ENCODE peak calls at places on chromosomes 3 and 15, in nine cellular contexts. One of them, this sample, is unnamed.

GRCh38 chr15:68552344-68552743 is 26.4 kb upstream of the CORO2B start:
- DNase-seq in HFFc6: no peak
- DNase-seq in brain microvascular endothelial cell: peak
- DNase-seq in pancreas: no peak
- DNase-seq in astrocyte of the spinal cord: no peak
- DNase-seq in lower lobe of right lung: no peak
- DNase-seq in Calu3: no peak
- DNase-seq in right atrium auricular region: peak
- DNase-seq in dorsolateral prefrontal cortex: no peak
- DNase-seq in this sample: no peak

GRCh38 chr3:46763178-46763577 is 45.5 kb upstream of the PRSS50 start:
- DNase-seq in HFFc6: no peak
- DNase-seq in brain microvascular endothelial cell: no peak
- DNase-seq in pancreas: no peak
- DNase-seq in astrocyte of the spinal cord: no peak
- DNase-seq in lower lobe of right lung: no peak
- DNase-seq in Calu3: no peak
- DNase-seq in right atrium auricular region: no peak
- DNase-seq in dorsolateral prefrontal cortex: no peak
- DNase-seq in this sample: no peak

GRCh38 chr3:44412365-44412764 is 65.1 kb downstream of the ZNF445 start:
- DNase-seq in HFFc6: no peak
- DNase-seq in brain microvascular endothelial cell: no peak
- DNase-seq in pancreas: no peak
- DNase-seq in astrocyte of the spinal cord: no peak
- DNase-seq in lower lobe of right lung: no peak
- DNase-seq in Calu3: no peak
- DNase-seq in right atrium auricular region: peak
- DNase-seq in dorsolateral prefrontal cortex: no peak
- DNase-seq in this sample: no peak

GRCh38 chr3:29465836-29466235 is 185.0 kb downstream of the RBMS3 start:
- DNase-seq in HFFc6: peak
- DNase-seq in brain microvascular endothelial cell: peak
- DNase-seq in pancreas: no peak
- DNase-seq in astrocyte of the spinal cord: peak
- DNase-seq in lower lobe of right lung: no peak
- DNase-seq in Calu3: no peak
- DNase-seq in right atrium auricular region: no peak
- DNase-seq in dorsolateral prefrontal cortex: no peak
- DNase-seq in this sample: no peak

GRCh38 chr3:39101022-39101689 is 6.3 kb downstream of the GORASP1 start:
- DNase-seq in HFFc6: peak
- DNase-seq in brain microvascular endothelial cell: no peak
- DNase-seq in pancreas: peak
- DNase-seq in astrocyte of the spinal cord: no peak
- DNase-seq in lower lobe of right lung: no peak
- DNase-seq in Calu3: peak
- DNase-seq in right atrium auricular region: no peak
- DNase-seq in dorsolateral prefrontal cortex: no peak
- DNase-seq in this sample: no peak

GRCh38 chr3:43477600-43477999 is 144.2 kb downstream of the ANO10 start:
- DNase-seq in HFFc6: no peak
- DNase-seq in brain microvascular endothelial cell: no peak
- DNase-seq in pancreas: no peak
- DNase-seq in astrocyte of the spinal cord: no peak
- DNase-seq in lower lobe of right lung: peak
- DNase-seq in Calu3: no peak
- DNase-seq in right atrium auricular region: no peak
- DNase-seq in dorsolateral prefrontal cortex: no peak
- DNase-seq in this sample: no peak

GRCh38 chr3:46297658-46298423 is 55.6 kb downstream of the CCR3 start:
- DNase-seq in HFFc6: no peak
- DNase-seq in brain microvascular endothelial cell: no peak
- DNase-seq in pancreas: no peak
- DNase-seq in astrocyte of the spinal cord: no peak
- DNase-seq in lower lobe of right lung: no peak
- DNase-seq in Calu3: no peak
- DNase-seq in right atrium auricular region: no peak
- DNase-seq in dorsolateral prefrontal cortex: peak
- DNase-seq in this sample: peak

GRCh38 chr3:157274644-157275137 is 114.7 kb upstream of the CCNL1 start:
- DNase-seq in HFFc6: no peak
- DNase-seq in brain microvascular endothelial cell: no peak
- DNase-seq in pancreas: no peak
- DNase-seq in astrocyte of the spinal cord: no peak
- DNase-seq in lower lobe of right lung: no peak
- DNase-seq in Calu3: no peak
- DNase-seq in right atrium auricular region: no peak
- DNase-seq in dorsolateral prefrontal cortex: no peak
- DNase-seq in this sample: no peak

GRCh38 chr3:55091381-55092225 is 163.7 kb upstream of the LRTM1 start:
- DNase-seq in HFFc6: peak
- DNase-seq in brain microvascular endothelial cell: no peak
- DNase-seq in pancreas: no peak
- DNase-seq in astrocyte of the spinal cord: peak
- DNase-seq in lower lobe of right lung: no peak
- DNase-seq in Calu3: no peak
- DNase-seq in right atrium auricular region: no peak
- DNase-seq in dorsolateral prefrontal cortex: no peak
- DNase-seq in this sample: no peak

GRCh38 chr15:101127503-101128076 is 124.3 kb downstream of the CHSY1 start:
- DNase-seq in HFFc6: peak
- DNase-seq in brain microvascular endothelial cell: peak
- DNase-seq in pancreas: peak
- DNase-seq in astrocyte of the spinal cord: peak
- DNase-seq in lower lobe of right lung: peak
- DNase-seq in Calu3: peak
- DNase-seq in right atrium auricular region: peak
- DNase-seq in dorsolateral prefrontal cortex: peak
- DNase-seq in this sample: peak

GRCh38 chr3:77122610-77123009 is 82.7 kb downstream of the ROBO2 start:
- DNase-seq in HFFc6: no peak
- DNase-seq in brain microvascular endothelial cell: no peak
- DNase-seq in pancreas: no peak
- DNase-seq in astrocyte of the spinal cord: no peak
- DNase-seq in lower lobe of right lung: no peak
- DNase-seq in Calu3: no peak
- DNase-seq in right atrium auricular region: no peak
- DNase-seq in dorsolateral prefrontal cortex: no peak
- DNase-seq in this sample: no peak

GRCh38 chr3:49171775-49172500 is 540 bp downstream of the KLHDC8B start:
- DNase-seq in HFFc6: no peak
- DNase-seq in brain microvascular endothelial cell: no peak
- DNase-seq in pancreas: no peak
- DNase-seq in astrocyte of the spinal cord: no peak
- DNase-seq in lower lobe of right lung: no peak
- DNase-seq in Calu3: no peak
- DNase-seq in right atrium auricular region: peak
- DNase-seq in dorsolateral prefrontal cortex: no peak
- DNase-seq in this sample: no peak

GRCh38 chr15:90879730-90880366 is 4.5 kb upstream of the FES start:
- DNase-seq in HFFc6: no peak
- DNase-seq in brain microvascular endothelial cell: no peak
- DNase-seq in pancreas: peak
- DNase-seq in astrocyte of the spinal cord: no peak
- DNase-seq in lower lobe of right lung: no peak
- DNase-seq in Calu3: no peak
- DNase-seq in right atrium auricular region: no peak
- DNase-seq in dorsolateral prefrontal cortex: no peak
- DNase-seq in this sample: no peak

GRCh38 chr3:127064391-127065137 is 81.6 kb downstream of the PLXNA1 start:
- DNase-seq in HFFc6: peak
- DNase-seq in brain microvascular endothelial cell: peak
- DNase-seq in pancreas: peak
- DNase-seq in astrocyte of the spinal cord: peak
- DNase-seq in lower lobe of right lung: peak
- DNase-seq in Calu3: no peak
- DNase-seq in right atrium auricular region: no peak
- DNase-seq in dorsolateral prefrontal cortex: no peak
- DNase-seq in this sample: no peak

GRCh38 chr15:90388462-90389182 is 580 bp downstream of the IQGAP1 start:
- DNase-seq in HFFc6: peak
- DNase-seq in brain microvascular endothelial cell: peak
- DNase-seq in pancreas: peak
- DNase-seq in astrocyte of the spinal cord: peak
- DNase-seq in lower lobe of right lung: peak
- DNase-seq in Calu3: peak
- DNase-seq in right atrium auricular region: peak
- DNase-seq in dorsolateral prefrontal cortex: peak
- DNase-seq in this sample: peak

GRCh38 chr15:53573091-53573490 is 186.4 kb downstream of the WDR72 start:
- DNase-seq in HFFc6: no peak
- DNase-seq in brain microvascular endothelial cell: no peak
- DNase-seq in pancreas: no peak
- DNase-seq in astrocyte of the spinal cord: no peak
- DNase-seq in lower lobe of right lung: no peak
- DNase-seq in Calu3: no peak
- DNase-seq in right atrium auricular region: no peak
- DNase-seq in dorsolateral prefrontal cortex: no peak
- DNase-seq in this sample: no peak

GRCh38 chr15:62828364-62828763 is 214.2 kb upstream of the TPM1 start:
- DNase-seq in HFFc6: no peak
- DNase-seq in brain microvascular endothelial cell: no peak
- DNase-seq in pancreas: no peak
- DNase-seq in astrocyte of the spinal cord: no peak
- DNase-seq in lower lobe of right lung: no peak
- DNase-seq in Calu3: no peak
- DNase-seq in right atrium auricular region: no peak
- DNase-seq in dorsolateral prefrontal cortex: no peak
- DNase-seq in this sample: no peak

GRCh38 chr15:73982251-73982962 is 9.7 kb downstream of the STOML1 start:
- DNase-seq in HFFc6: peak
- DNase-seq in brain microvascular endothelial cell: peak
- DNase-seq in pancreas: no peak
- DNase-seq in astrocyte of the spinal cord: peak
- DNase-seq in lower lobe of right lung: peak
- DNase-seq in Calu3: peak
- DNase-seq in right atrium auricular region: peak
- DNase-seq in dorsolateral prefrontal cortex: no peak
- DNase-seq in this sample: no peak

GRCh38 chr3:140391041-140391440 is 286.8 kb upstream of the TRIM42 start:
- DNase-seq in HFFc6: no peak
- DNase-seq in brain microvascular endothelial cell: no peak
- DNase-seq in pancreas: no peak
- DNase-seq in astrocyte of the spinal cord: no peak
- DNase-seq in lower lobe of right lung: no peak
- DNase-seq in Calu3: no peak
- DNase-seq in right atrium auricular region: no peak
- DNase-seq in dorsolateral prefrontal cortex: no peak
- DNase-seq in this sample: no peak

DNA sequence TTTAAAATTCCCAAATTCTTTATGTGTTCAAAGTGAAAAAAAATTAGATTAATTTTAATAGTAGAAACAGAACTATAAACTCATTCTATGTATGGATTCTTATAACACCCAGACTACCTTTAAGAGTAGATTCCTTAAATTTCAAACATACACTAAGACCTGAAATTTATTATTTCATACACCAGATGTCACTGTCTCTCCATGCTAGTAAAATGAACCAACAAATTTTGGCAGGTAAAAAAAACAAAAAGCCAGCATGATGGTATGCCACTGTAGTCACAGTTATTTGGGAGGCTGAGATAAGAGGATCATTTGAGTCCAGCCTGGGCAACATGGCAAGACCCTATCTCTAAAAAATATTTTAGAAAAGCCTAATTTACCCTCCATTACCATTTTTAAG is 461.3 kb upstream of the NAALADL2 start:
- DNase-seq in HFFc6: peak
- DNase-seq in brain microvascular endothelial cell: no peak
- DNase-seq in pancreas: no peak
- DNase-seq in astrocyte of the spinal cord: peak
- DNase-seq in lower lobe of right lung: no peak
- DNase-seq in Calu3: no peak
- DNase-seq in right atrium auricular region: no peak
- DNase-seq in dorsolateral prefrontal cortex: no peak
- DNase-seq in this sample: no peak
- TF ChIP-seq CTCF in HFFc6: peak
- TF ChIP-seq CTCF in brain microvascular endothelial cell: no peak
- TF ChIP-seq CTCF in pancreas: no peak
- TF ChIP-seq CTCF in astrocyte of the spinal cord: peak
- TF ChIP-seq CTCF in lower lobe of right lung: peak
- TF ChIP-seq CTCF in Calu3: peak
- TF ChIP-seq CTCF in right atrium auricular region: peak
- TF ChIP-seq CTCF in dorsolateral prefrontal cortex: peak
- TF ChIP-seq CTCF in this sample: no peak

GRCh38 chr15:86183765-86184491 is 104.3 kb downstream of the AGBL1 start:
- DNase-seq in HFFc6: no peak
- DNase-seq in brain microvascular endothelial cell: no peak
- DNase-seq in pancreas: no peak
- DNase-seq in astrocyte of the spinal cord: no peak
- DNase-seq in lower lobe of right lung: no peak
- DNase-seq in Calu3: no peak
- DNase-seq in right atrium auricular region: no peak
- DNase-seq in dorsolateral prefrontal cortex: peak
- DNase-seq in this sample: no peak

DNA sequence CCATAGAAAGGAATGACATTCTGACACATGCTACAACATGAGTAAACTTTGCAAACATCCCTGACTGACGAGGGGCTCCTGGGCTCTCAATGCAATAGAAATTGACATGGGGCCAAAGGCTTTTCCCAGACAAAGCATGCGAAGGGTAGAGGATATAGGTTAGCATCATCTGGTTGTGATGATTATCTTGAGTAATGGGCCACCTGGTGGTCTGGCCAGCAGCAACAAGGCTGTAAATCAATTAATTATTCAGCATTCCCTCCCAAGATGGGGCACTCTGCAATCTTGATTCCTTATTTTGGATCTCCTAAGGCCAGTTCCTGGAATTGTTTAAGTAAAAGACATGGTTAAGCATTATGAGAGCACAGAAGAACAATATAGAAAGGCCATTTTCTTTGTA is 99.2 kb downstream of the AGBL1 start:
- DNase-seq in HFFc6: no peak
- DNase-seq in brain microvascular endothelial cell: no peak
- DNase-seq in pancreas: no peak
- DNase-seq in astrocyte of the spinal cord: no peak
- DNase-seq in lower lobe of right lung: no peak
- DNase-seq in Calu3: no peak
- DNase-seq in right atrium auricular region: no peak
- DNase-seq in dorsolateral prefrontal cortex: no peak
- DNase-seq in this sample: no peak
- TF ChIP-seq CTCF in HFFc6: no peak
- TF ChIP-seq CTCF in brain microvascular endothelial cell: no peak
- TF ChIP-seq CTCF in pancreas: no peak
- TF ChIP-seq CTCF in astrocyte of the spinal cord: no peak
- TF ChIP-seq CTCF in lower lobe of right lung: no peak
- TF ChIP-seq CTCF in Calu3: no peak
- TF ChIP-seq CTCF in right atrium auricular region: no peak
- TF ChIP-seq CTCF in dorsolateral prefrontal cortex: no peak
- TF ChIP-seq CTCF in this sample: no peak

GRCh38 chr3:128620268-128620691 is 30.3 kb downstream of the RPN1 start:
- DNase-seq in HFFc6: no peak
- DNase-seq in brain microvascular endothelial cell: no peak
- DNase-seq in pancreas: no peak
- DNase-seq in astrocyte of the spinal cord: no peak
- DNase-seq in lower lobe of right lung: no peak
- DNase-seq in Calu3: peak
- DNase-seq in right atrium auricular region: no peak
- DNase-seq in dorsolateral prefrontal cortex: no peak
- DNase-seq in this sample: no peak
- TF ChIP-seq CTCF in HFFc6: peak
- TF ChIP-seq CTCF in brain microvascular endothelial cell: peak
- TF ChIP-seq CTCF in pancreas: no peak
- TF ChIP-seq CTCF in astrocyte of the spinal cord: no peak
- TF ChIP-seq CTCF in lower lobe of right lung: no peak
- TF ChIP-seq CTCF in Calu3: peak
- TF ChIP-seq CTCF in right atrium auricular region: no peak
- TF ChIP-seq CTCF in dorsolateral prefrontal cortex: no peak
- TF ChIP-seq CTCF in this sample: no peak

GRCh38 chr3:130276203-130276803 is 69.2 kb upstream of the COL6A5 start:
- DNase-seq in HFFc6: peak
- DNase-seq in brain microvascular endothelial cell: peak
- DNase-seq in pancreas: no peak
- DNase-seq in astrocyte of the spinal cord: peak
- DNase-seq in lower lobe of right lung: no peak
- DNase-seq in Calu3: peak
- DNase-seq in right atrium auricular region: no peak
- DNase-seq in dorsolateral prefrontal cortex: no peak
- DNase-seq in this sample: no peak
- TF ChIP-seq CTCF in HFFc6: peak
- TF ChIP-seq CTCF in brain microvascular endothelial cell: peak
- TF ChIP-seq CTCF in pancreas: peak
- TF ChIP-seq CTCF in astrocyte of the spinal cord: peak
- TF ChIP-seq CTCF in lower lobe of right lung: peak
- TF ChIP-seq CTCF in Calu3: peak
- TF ChIP-seq CTCF in right atrium auricular region: peak
- TF ChIP-seq CTCF in dorsolateral prefrontal cortex: peak
- TF ChIP-seq CTCF in this sample: peak

This sample was measured in omental fat pad.